ENCODE peak calls at places on chromosome 21, in nine cellular contexts. L is cardiac muscle cell; V is Right ventricle myocardium superior; R is esophagus muscularis mucosa; M is hypothalamus; O is adipocyte; F is A172; Q is activated effector memory CD4-positive, alpha-beta T cell treated with anti-CD3 and anti-CD28 coated beads, Interleukin-2, amount 50 U/mL, for 16 hours; S is C1 segment of cervical spinal cord. J is an unnamed sample.

GRCh38 chr21:33967086-33967571 is 51.5 kb upstream of the ATP5PO start:
- DNase-seq in L (no peak), V (no peak), R (no peak), M (no peak), O (no peak), F (peak; percentile 59), Q (no peak), S (no peak), J (peak; percentile 10)

GRCh38 chr21:37829043-37829442 is 87.2 kb downstream of the KCNJ6 start:
- DNase-seq in L (no peak), V (no peak), R (no peak), M (no peak), O (no peak), F (no peak), Q (no peak), S (no peak), J (no peak)

GRCh38 chr21:21715286-21715969 is 717.2 kb downstream of the NCAM2 start:
- DNase-seq in L (peak; percentile 92), V (no peak), R (no peak), M (no peak), O (peak; percentile 80), F (peak; percentile 49), Q (no peak), S (no peak), J (no peak)

GRCh38 chr21:35521852-35522505 is 472.9 kb upstream of the RUNX1 start:
- DNase-seq in L (no peak), V (no peak), R (no peak), M (no peak), O (no peak), F (no peak), Q (no peak), S (no peak), J (no peak)

GRCh38 chr21:45971487-45972352 is 9.8 kb upstream of the COL6A1 start:
- DNase-seq in L (peak; percentile 78), V (peak; percentile 88), R (no peak), M (no peak), O (peak; percentile 97), F (peak; percentile 35), Q (no peak), S (no peak), J (no peak)

GRCh38 chr21:31135536-31136184 is 97.4 kb upstream of the KRTAP19-8 start:
- DNase-seq in L (no peak), V (no peak), R (no peak), M (no peak), O (no peak), F (no peak), Q (no peak), S (no peak), J (no peak)

GRCh38 chr21:22490044-22490443 is 1491.8 kb downstream of the NCAM2 start:
- DNase-seq in L (no peak), V (no peak), R (no peak), M (no peak), O (no peak), F (no peak), Q (no peak), S (no peak), J (no peak)

GRCh38 chr21:29074007-29074376 is 544 bp upstream of the CCT8 start:
- DNase-seq in L (no peak), V (no peak), R (no peak), M (no peak), O (no peak), F (no peak), Q (no peak), S (no peak), J (no peak)

GRCh38 chr21:45594721-45595489 is 48.6 kb upstream of the PCBP3 start:
- DNase-seq in L (no peak), V (no peak), R (no peak), M (no peak), O (no peak), F (no peak), Q (peak; percentile 59), S (no peak), J (no peak)

GRCh38 chr21:25579402-25580016 is 27.8 kb downstream of the MRPL39 start:
- DNase-seq in L (no peak), V (no peak), R (no peak), M (no peak), O (no peak), F (no peak), Q (no peak), S (no peak), J (no peak)

GRCh38 chr21:36705679-36706481 is 7.0 kb downstream of the SIM2 start:
- DNase-seq in L (no peak), V (no peak), R (no peak), M (no peak), O (no peak), F (no peak), Q (no peak), S (no peak), J (peak; percentile 70)

GRCh38 chr21:29888437-29888836 is 51.4 kb downstream of the GRIK1 start:
- DNase-seq in L (no peak), V (no peak), R (no peak), M (no peak), O (no peak), F (no peak), Q (no peak), S (no peak), J (no peak)

GRCh38 chr21:45336535-45336810 is 48.8 kb upstream of the POFUT2 start:
- DNase-seq in L (no peak), V (peak; percentile 10), R (no peak), M (no peak), O (no peak), F (no peak), Q (no peak), S (no peak), J (no peak)

GRCh38 chr21:36355868-36356267 is 29.3 kb upstream of the CHAF1B start:
- DNase-seq in L (no peak), V (no peak), R (no peak), M (no peak), O (no peak), F (no peak), Q (no peak), S (no peak), J (no peak)

GRCh38 chr21:27648560-27648959 is 681.7 kb upstream of the ADAMTS5 start:
- DNase-seq in L (peak; percentile 81), V (no peak), R (no peak), M (no peak), O (peak; percentile 78), F (peak; percentile 48), Q (no peak), S (no peak), J (no peak)

GRCh38 chr21:15616864-15617574 is 112.8 kb upstream of the USP25 start:
- DNase-seq in L (peak; percentile 78), V (no peak), R (no peak), M (no peak), O (peak; percentile 13), F (no peak), Q (no peak), S (no peak), J (no peak)

GRCh38 chr21:45517249-45518065 is 24.8 kb downstream of the SLC19A1 start:
- DNase-seq in L (peak; percentile 52), V (peak; percentile 40), R (no peak), M (no peak), O (no peak), F (no peak), Q (no peak), S (no peak), J (no peak)

GRCh38 chr21:33025471-33026298 is at the start of gene OLIG2:
- DNase-seq in L (no peak), V (no peak), R (no peak), M (peak; percentile 93), O (no peak), F (peak; percentile 85), Q (no peak), S (peak; percentile 88), J (peak; percentile 89)

GRCh38 chr21:31490471-31490870 is 146.4 kb upstream of the TIAM1 start:
- DNase-seq in L (no peak), V (no peak), R (no peak), M (no peak), O (no peak), F (peak; percentile 23), Q (no peak), S (no peak), J (no peak)

GRCh38 chr21:45970674-45971486 is 10.7 kb upstream of the COL6A1 start:
- DNase-seq in L (peak; percentile 68), V (peak; percentile 84), R (no peak), M (no peak), O (peak; percentile 88), F (no peak), Q (peak; percentile 79), S (no peak), J (no peak)

GRCh38 chr21:35926003-35926541 is 134.3 kb downstream of the SETD4 start:
- DNase-seq in L (no peak), V (no peak), R (no peak), M (no peak), O (no peak), F (no peak), Q (no peak), S (no peak), J (no peak)

GRCh38 chr21:39373634-39374033 is 24.7 kb upstream of the HMGN1 start:
- DNase-seq in L (peak; percentile 57), V (no peak), R (no peak), M (no peak), O (peak; percentile 57), F (peak; percentile 37), Q (no peak), S (no peak), J (no peak)

GRCh38 chr21:16620921-16621320 is 891.1 kb downstream of the USP25 start:
- DNase-seq in L (no peak), V (no peak), R (no peak), M (no peak), O (no peak), F (no peak), Q (no peak), S (no peak), J (no peak)

GRCh38 chr21:16427587-16428087 is 697.9 kb downstream of the USP25 start:
- DNase-seq in L (no peak), V (no peak), R (no peak), M (no peak), O (no peak), F (no peak), Q (no peak), S (no peak), J (no peak)

GRCh38 chr21:15272591-15272990 is 207.8 kb upstream of the NRIP1 start:
- DNase-seq in L (peak; percentile 57), V (no peak), R (no peak), M (no peak), O (peak; percentile 21), F (no peak), Q (no peak), S (no peak), J (no peak)

GRCh38 chr21:41895643-41896493 is 16.7 kb upstream of the PRDM15 start:
- DNase-seq in L (peak; percentile 11), V (no peak), R (no peak), M (no peak), O (no peak), F (no peak), Q (peak; percentile 83), S (no peak), J (no peak)

GRCh38 chr21:38853421-38853919 is 47.7 kb downstream of the ETS2 start:
- DNase-seq in L (peak; percentile 87), V (no peak), R (peak; percentile 66), M (no peak), O (peak; percentile 44), F (peak; percentile 99), Q (no peak), S (no peak), J (peak; percentile 84)

GRCh38 chr21:44528634-44528995 is 11.4 kb downstream of the KRTAP10-1 start:
- DNase-seq in L (no peak), V (no peak), R (no peak), M (no peak), O (no peak), F (no peak), Q (peak; percentile 49), S (no peak), J (no peak)

GRCh38 chr21:38242036-38242435 is 14.8 kb upstream of the KCNJ15 start:
- DNase-seq in L (no peak), V (no peak), R (no peak), M (no peak), O (no peak), F (no peak), Q (no peak), S (no peak), J (no peak)